ENCODE peak calls at places on chromosomes 6 and 20, in five cellular contexts. F is hepatocyte, M is left ventricle myocardium inferior, D is A673, T is right lobe of liver. X is an unnamed sample.
A peak's percentile ranks its signal among the peaks of the same experiment; 100 is the strongest.

GRCh38 chr6:169723200-169723909 is 945 bp downstream of the PHF10 start:
- DNase-seq in M (peak; percentile 87), D (peak; percentile 84), F (peak; percentile 76), T (peak; percentile 89), X (peak; percentile 94)

GRCh38 chr6:11525468-11526155 is 11.9 kb upstream of the TMEM170B start:
- DNase-seq in T (no peak), M (no peak), F (peak; percentile 20), D (no peak), X (no peak)

GRCh38 chr6:15913573-15913972 is 215.3 kb upstream of the MYLIP start:
- DNase-seq in M (no peak), D (no peak), T (no peak), F (no peak), X (no peak)

GRCh38 chr6:32941412-32941784 is 570 bp upstream of the HLA-DMB start:
- DNase-seq in M (no peak), F (no peak), T (no peak), D (peak; percentile 48), X (no peak)

GRCh38 chr6:46704562-46704961 is 16.9 kb downstream of the TDRD6 start:
- DNase-seq in D (peak; percentile 12), T (no peak), M (no peak), F (no peak), X (no peak)

GRCh38 chr6:79078057-79078969 is at the start of gene PHIP:
- DNase-seq in M (peak; percentile 95), F (peak; percentile 95), D (peak; percentile 96), T (peak; percentile 94), X (peak; percentile 98)

GRCh38 chr6:129677634-129678325 is 32.2 kb downstream of the ARHGAP18 start:
- DNase-seq in M (no peak), F (no peak), T (no peak), D (no peak), X (no peak)

GRCh38 chr20:15654208-15654649 is 919.0 kb downstream of the KIF16B start:
- DNase-seq in F (peak; percentile 72), M (no peak), D (peak; percentile 59), T (no peak), X (no peak)

GRCh38 chr6:16236009-16236501 is 2.3 kb upstream of the GMPR start:
- DNase-seq in F (no peak), D (no peak), M (no peak), T (no peak), X (no peak)

GRCh38 chr6:110525001-110525400 is 48.6 kb upstream of the SLC22A16 start:
- DNase-seq in M (no peak), T (no peak), D (no peak), F (peak; percentile 1), X (no peak)

GRCh38 chr6:20652691-20653479 is 118.6 kb downstream of the CDKAL1 start:
- DNase-seq in M (no peak), D (peak; percentile 35), T (no peak), F (peak; percentile 12), X (no peak)

GRCh38 chr6:117195728-117196127 is 69.6 kb upstream of the VGLL2 start:
- DNase-seq in M (no peak), T (no peak), F (no peak), D (no peak), X (no peak)

GRCh38 chr6:35583893-35584688 is 71.4 kb upstream of the TULP1 start:
- DNase-seq in M (no peak), T (no peak), F (peak; percentile 84), D (peak; percentile 79), X (no peak)

GRCh38 chr20:63132715-63133471 is 83.0 kb downstream of the YTHDF1 start:
- DNase-seq in T (peak; percentile 49), F (no peak), M (no peak), D (no peak), X (peak; percentile 61)

GRCh38 chr20:23050847-23051627 is 1.6 kb upstream of the THBD start:
- DNase-seq in T (peak; percentile 71), M (peak; percentile 87), F (peak; percentile 93), D (peak; percentile 66), X (peak; percentile 91)

GRCh38 chr6:29456971-29457370 is at the start of the genes OR11A1 and OR2H1:
- DNase-seq in M (no peak), T (no peak), D (no peak), F (no peak), X (no peak)

GRCh38 chr6:31353508-31353907 is 3.5 kb downstream of the HLA-B start:
- DNase-seq in F (no peak), T (peak; percentile 37), M (no peak), D (no peak), X (no peak)

GRCh38 chr20:40757087-40757486 is 68.1 kb upstream of the MAFB start:
- DNase-seq in M (no peak), D (no peak), T (no peak), F (no peak), X (no peak)

GRCh38 chr6:169190144-169190584 is 63.5 kb downstream of the THBS2 start:
- DNase-seq in M (peak; percentile 73), D (no peak), T (no peak), F (no peak), X (no peak)

GRCh38 chr6:116413357-116413756 is 42.6 kb downstream of the DSE start:
- DNase-seq in F (no peak), M (no peak), D (no peak), T (no peak), X (no peak)

GRCh38 chr20:9490171-9490570 is 24.2 kb upstream of the LAMP5 start:
- DNase-seq in F (no peak), T (no peak), D (no peak), M (no peak), X (no peak)

GRCh38 chr6:2817778-2818443 is 23.8 kb downstream of the SERPINB1 start:
- DNase-seq in M (no peak), T (no peak), F (no peak), D (no peak), X (no peak)

GRCh38 chr6:135759831-135760230 is 91.7 kb upstream of the PDE7B start:
- DNase-seq in M (no peak), T (no peak), D (peak; percentile 59), F (no peak), X (no peak)

DNA sequence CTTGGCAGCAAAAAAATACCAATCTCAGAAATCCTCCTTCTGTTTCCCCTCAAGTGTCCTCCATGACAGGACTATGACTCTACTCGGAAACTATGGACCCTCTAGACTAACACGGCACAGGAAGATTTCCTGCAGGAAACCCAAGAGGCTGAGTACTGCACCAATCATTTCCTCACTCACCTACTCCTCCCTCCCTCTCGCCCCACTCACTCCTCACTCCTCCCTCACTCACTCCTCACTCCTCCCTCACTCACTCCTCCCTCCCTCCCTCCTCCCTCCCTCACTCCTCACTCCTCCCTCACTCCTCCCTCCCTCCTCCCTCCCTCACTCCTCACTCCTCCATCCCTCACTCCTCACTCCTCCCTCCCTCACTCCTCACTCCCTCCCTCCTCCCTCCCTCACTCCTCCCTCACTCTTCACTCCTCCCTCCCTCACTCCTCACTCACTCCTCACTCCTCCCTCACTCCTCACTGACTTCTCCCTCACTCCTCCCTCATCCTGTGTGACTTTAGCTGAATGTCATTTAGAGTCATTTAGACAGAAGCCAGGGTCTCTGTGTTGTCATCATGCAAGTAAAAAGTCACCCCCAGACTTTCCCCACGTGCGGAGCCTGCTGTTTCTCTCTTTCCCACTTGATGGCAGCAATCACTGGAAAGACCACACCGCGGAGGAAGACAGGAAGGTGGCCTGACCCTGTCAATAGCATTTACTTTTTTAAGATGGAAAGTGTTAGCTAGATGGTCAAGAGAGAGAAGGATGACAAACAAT is 226.8 kb upstream of the PDE10A start:
- DNase-seq in T (no peak), M (no peak), F (peak; percentile 67), D (peak; percentile 50), X (no peak)
- TF ChIP-seq CTCF in T (peak; percentile 39), M (peak; percentile 70), F (peak; percentile 80), D (peak; percentile 68), X (no peak)

GRCh38 chr20:36793294-36794115 is 19.9 kb upstream of the DSN1 start:
- DNase-seq in T (no peak), M (no peak), D (no peak), F (no peak), X (no peak)
- H3K36me3 ChIP-seq in T (no peaks in the 10 kb centered on the region), M (peaks cover 93% of the 10 kb centered on the region), D (peaks cover 48% of the 10 kb centered on the region), F (no peaks in the 10 kb centered on the region), X (peaks cover 46% of the 10 kb centered on the region)

GRCh38 chr20:61800359-61801064 is 265.2 kb downstream of the TAF4 start:
- DNase-seq in D (no peak), T (peak; percentile 35), F (no peak), M (no peak), X (peak; percentile 34)

GRCh38 chr20:61802721-61803311 is 262.9 kb downstream of the TAF4 start:
- DNase-seq in D (no peak), M (peak; percentile 12), F (no peak), T (peak; percentile 42), X (peak; percentile 58)

GRCh38 chr20:61801857-61802442 is 263.7 kb downstream of the TAF4 start:
- DNase-seq in T (no peak), D (no peak), M (no peak), F (no peak), X (peak; percentile 37)

GRCh38 chr20:61801065-61801360 is 264.7 kb downstream of the TAF4 start:
- DNase-seq in F (no peak), D (no peak), T (peak; percentile 45), M (no peak), X (peak; percentile 64)

DNA sequence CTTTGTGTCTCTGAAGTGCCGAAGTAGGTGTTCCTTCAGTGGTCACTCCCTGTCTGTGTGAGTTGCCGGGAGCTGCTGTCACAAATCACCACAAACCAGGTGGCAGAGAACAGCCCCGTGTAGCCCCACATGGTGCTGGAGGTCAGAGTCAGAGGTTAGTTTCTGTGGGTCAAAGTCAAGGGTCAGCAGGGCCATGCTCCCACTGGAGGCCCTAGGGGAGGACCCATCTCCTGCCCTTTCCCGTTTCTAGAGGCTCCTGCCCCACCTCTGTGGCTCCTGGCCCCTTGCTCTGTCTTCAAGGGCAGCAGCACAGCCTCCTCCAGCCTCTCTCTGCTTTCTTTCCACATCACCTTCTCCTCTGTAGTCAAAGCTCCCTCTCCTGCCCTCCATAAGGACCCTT is 264.3 kb downstream of the TAF4 start:
- DNase-seq in D (no peak), F (no peak), T (no peak), M (no peak), X (no peak)
- TF ChIP-seq CTCF in D (no peak), F (no peak), T (no peak), M (no peak), X (no peak)

GRCh38 chr6:155224031-155224451 is 39.8 kb upstream of the CLDN20 start:
- DNase-seq in D (peak; percentile 12), T (no peak), F (peak; percentile 82), M (no peak), X (no peak)

GRCh38 chr6:155234167-155234566 is 29.6 kb upstream of the CLDN20 start:
- DNase-seq in F (no peak), T (no peak), M (no peak), D (no peak), X (no peak)

GRCh38 chr6:155227076-155227475 is 36.7 kb upstream of the CLDN20 start:
- DNase-seq in F (no peak), M (no peak), T (no peak), D (no peak), X (no peak)

GRCh38 chr6:155224618-155225017 is 39.2 kb upstream of the CLDN20 start:
- DNase-seq in F (peak; percentile 16), M (no peak), D (no peak), T (no peak), X (no peak)

DNA sequence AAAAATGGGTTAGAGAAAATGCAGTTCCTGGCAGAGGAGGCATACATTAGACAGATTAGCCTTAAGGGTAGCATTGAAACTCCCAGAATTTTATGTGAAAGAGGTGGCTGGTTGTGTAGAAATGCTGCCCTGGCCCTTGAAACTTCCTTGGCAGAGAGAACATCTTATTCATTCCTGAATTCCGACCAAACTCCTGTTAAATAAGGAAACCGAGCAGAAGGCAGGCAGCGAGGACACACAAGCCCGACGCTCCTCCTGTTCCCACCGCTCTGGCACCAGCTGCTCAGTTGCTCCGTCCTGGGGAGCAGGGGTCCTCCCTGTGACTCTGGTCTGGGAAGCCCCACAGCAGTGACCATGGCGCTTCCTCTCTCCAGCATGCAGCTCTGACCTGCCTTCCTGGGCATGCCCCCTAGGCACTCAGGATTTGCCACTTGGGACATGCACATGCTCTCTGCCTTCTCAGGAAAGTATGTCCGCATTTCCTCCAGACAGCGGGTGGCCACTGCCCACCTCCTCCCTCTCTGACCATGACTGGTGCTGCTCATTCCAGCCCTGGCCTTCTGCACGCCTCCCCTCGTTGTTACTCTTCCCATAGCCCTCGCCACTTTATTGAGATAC is 35.2 kb upstream of the CLDN20 start:
- DNase-seq in T (no peak), F (peak; percentile 16), M (no peak), D (no peak), X (no peak)
- H3K36me3 ChIP-seq in T (no peaks in the 10 kb centered on the region), F (no peaks in the 10 kb centered on the region), M (no peaks in the 10 kb centered on the region), D (no peaks in the 10 kb centered on the region), X (no peaks in the 10 kb centered on the region)